ENCODE peak calls at places on chromosomes 5 and 9, in seven cellular contexts. One of them, this sample, is unnamed. For H3K9me3, the result is how much of the 10 kb centered on the place peaks cover.

GRCh38 chr5:96601811-96602244 is 60.3 kb upstream of the CAST start:
- DNase-seq in IMR-90: peak
- DNase-seq in sigmoid colon: no peak
- DNase-seq in HCT116: peak
- DNase-seq in ovary: no peak
- DNase-seq in A549: peak
- DNase-seq in transverse colon: peak
- DNase-seq in this sample: no peak

GRCh38 chr5:158466196-158466595 is 607.3 kb upstream of the CLINT1 start:
- DNase-seq in IMR-90: no peak
- DNase-seq in sigmoid colon: no peak
- DNase-seq in HCT116: no peak
- DNase-seq in ovary: no peak
- DNase-seq in A549: no peak
- DNase-seq in transverse colon: no peak
- DNase-seq in this sample: no peak

GRCh38 chr5:139658928-139659667 is 10.9 kb downstream of the CXXC5 start:
- DNase-seq in IMR-90: peak
- DNase-seq in sigmoid colon: no peak
- DNase-seq in HCT116: no peak
- DNase-seq in ovary: no peak
- DNase-seq in A549: peak
- DNase-seq in transverse colon: no peak
- DNase-seq in this sample: no peak

GRCh38 chr9:37948417-37948980 is 44.6 kb upstream of the SLC25A51 start:
- DNase-seq in IMR-90: no peak
- DNase-seq in sigmoid colon: no peak
- DNase-seq in HCT116: no peak
- DNase-seq in ovary: no peak
- DNase-seq in A549: no peak
- DNase-seq in transverse colon: no peak
- DNase-seq in this sample: no peak

GRCh38 chr9:127214421-127215265 is 49.9 kb upstream of the GARNL3 start:
- DNase-seq in IMR-90: peak
- DNase-seq in sigmoid colon: no peak
- DNase-seq in HCT116: peak
- DNase-seq in ovary: peak
- DNase-seq in A549: peak
- DNase-seq in transverse colon: peak
- DNase-seq in this sample: no peak

GRCh38 chr9:136728548-136729123 is 14.1 kb downstream of the LCN10 start:
- DNase-seq in IMR-90: peak
- DNase-seq in sigmoid colon: no peak
- DNase-seq in HCT116: no peak
- DNase-seq in ovary: peak
- DNase-seq in A549: peak
- DNase-seq in transverse colon: peak
- DNase-seq in this sample: no peak

GRCh38 chr9:106890621-106891020 is 27.7 kb downstream of the ZNF462 start:
- DNase-seq in IMR-90: no peak
- DNase-seq in sigmoid colon: no peak
- DNase-seq in HCT116: no peak
- DNase-seq in ovary: no peak
- DNase-seq in A549: no peak
- DNase-seq in transverse colon: no peak
- DNase-seq in this sample: no peak

GRCh38 chr5:91266184-91266705 is 116.9 kb downstream of the ARRDC3 start:
- DNase-seq in IMR-90: peak
- DNase-seq in sigmoid colon: no peak
- DNase-seq in HCT116: peak
- DNase-seq in ovary: no peak
- DNase-seq in A549: peak
- DNase-seq in transverse colon: no peak
- DNase-seq in this sample: no peak

GRCh38 chr5:133938932-133939331 is 29.5 kb downstream of the C5orf15 start:
- DNase-seq in IMR-90: no peak
- DNase-seq in sigmoid colon: no peak
- DNase-seq in HCT116: no peak
- DNase-seq in ovary: no peak
- DNase-seq in A549: no peak
- DNase-seq in transverse colon: no peak
- DNase-seq in this sample: no peak

GRCh38 chr9:4262735-4263141 is 37.1 kb downstream of the GLIS3 start:
- DNase-seq in IMR-90: peak
- DNase-seq in sigmoid colon: no peak
- DNase-seq in HCT116: peak
- DNase-seq in ovary: no peak
- DNase-seq in A549: peak
- DNase-seq in transverse colon: no peak
- DNase-seq in this sample: no peak

GRCh38 chr5:143593723-143594122 is 190.2 kb upstream of the NR3C1 start:
- DNase-seq in IMR-90: no peak
- DNase-seq in sigmoid colon: no peak
- DNase-seq in HCT116: no peak
- DNase-seq in ovary: no peak
- DNase-seq in A549: no peak
- DNase-seq in transverse colon: no peak
- DNase-seq in this sample: no peak

GRCh38 chr9:68802525-68803015 is 97.5 kb downstream of the PIP5K1B start:
- DNase-seq in IMR-90: no peak
- DNase-seq in sigmoid colon: no peak
- DNase-seq in HCT116: no peak
- DNase-seq in ovary: no peak
- DNase-seq in A549: no peak
- DNase-seq in transverse colon: peak
- DNase-seq in this sample: no peak

GRCh38 chr9:93267681-93268505 is 84.0 kb downstream of the WNK2 start:
- DNase-seq in IMR-90: no peak
- DNase-seq in sigmoid colon: peak
- DNase-seq in HCT116: no peak
- DNase-seq in ovary: peak
- DNase-seq in A549: no peak
- DNase-seq in transverse colon: no peak
- DNase-seq in this sample: no peak

GRCh38 chr9:100591139-100591538 is 13.3 kb downstream of the CAVIN4 start:
- DNase-seq in IMR-90: no peak
- DNase-seq in sigmoid colon: no peak
- DNase-seq in HCT116: no peak
- DNase-seq in ovary: no peak
- DNase-seq in A549: no peak
- DNase-seq in transverse colon: no peak
- DNase-seq in this sample: no peak
- H3K9me3 ChIP-seq in IMR-90: under half
- H3K9me3 ChIP-seq in sigmoid colon: under half
- H3K9me3 ChIP-seq in HCT116: under half
- H3K9me3 ChIP-seq in ovary: under half
- H3K9me3 ChIP-seq in A549: under half
- H3K9me3 ChIP-seq in transverse colon: under half
- H3K9me3 ChIP-seq in this sample: under half

DNA sequence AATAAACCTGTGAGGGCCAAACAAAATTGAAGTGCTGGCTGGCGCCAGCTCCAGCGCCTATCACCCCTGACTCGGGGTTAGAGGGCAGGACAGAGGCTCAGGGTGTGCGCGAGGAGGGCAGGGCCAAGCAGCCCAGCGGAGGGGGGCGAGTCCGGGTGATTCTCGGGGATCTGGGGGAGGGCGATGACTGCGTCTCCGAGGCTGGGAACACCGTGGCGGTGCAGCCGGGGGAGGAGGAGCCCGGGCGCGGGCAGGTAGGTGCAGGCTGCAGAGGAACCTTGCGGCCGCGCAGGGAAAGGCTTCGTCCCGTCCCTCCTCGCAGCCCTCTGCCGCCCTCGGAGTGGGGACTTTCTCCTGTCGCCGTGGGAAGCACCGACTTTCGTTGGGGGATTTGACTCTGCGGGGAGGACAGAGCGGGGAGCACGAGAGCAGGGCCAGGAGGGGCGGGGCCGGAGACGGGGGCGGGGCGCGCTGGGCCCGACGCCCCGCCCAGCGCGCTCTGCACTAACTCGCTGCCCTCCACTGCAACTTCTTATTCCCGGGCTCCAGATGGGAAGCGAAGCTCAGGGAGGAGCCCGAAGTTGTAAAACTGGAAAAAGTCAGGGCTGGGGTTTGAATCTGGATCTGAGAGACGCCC is 5.3 kb downstream of the RGS14 start:
- DNase-seq in IMR-90: no peak
- DNase-seq in sigmoid colon: peak
- DNase-seq in HCT116: no peak
- DNase-seq in ovary: peak
- DNase-seq in A549: peak
- DNase-seq in transverse colon: peak
- DNase-seq in this sample: no peak
- TF ChIP-seq POLR2A in IMR-90: no peak
- TF ChIP-seq POLR2A in sigmoid colon: no peak
- TF ChIP-seq POLR2A in HCT116: peak
- TF ChIP-seq POLR2A in ovary: no peak
- TF ChIP-seq POLR2A in A549: no peak
- TF ChIP-seq POLR2A in transverse colon: no peak
- TF ChIP-seq POLR2A in this sample: no peak

GRCh38 chr9:8431505-8431904 is 631.9 kb upstream of the DMAC1 start:
- DNase-seq in IMR-90: no peak
- DNase-seq in sigmoid colon: no peak
- DNase-seq in HCT116: no peak
- DNase-seq in ovary: no peak
- DNase-seq in A549: no peak
- DNase-seq in transverse colon: no peak
- DNase-seq in this sample: no peak
- H3K9me3 ChIP-seq in IMR-90: under half
- H3K9me3 ChIP-seq in sigmoid colon: under half
- H3K9me3 ChIP-seq in HCT116: under half
- H3K9me3 ChIP-seq in ovary: under half
- H3K9me3 ChIP-seq in A549: under half
- H3K9me3 ChIP-seq in transverse colon: under half
- H3K9me3 ChIP-seq in this sample: under half

DNA sequence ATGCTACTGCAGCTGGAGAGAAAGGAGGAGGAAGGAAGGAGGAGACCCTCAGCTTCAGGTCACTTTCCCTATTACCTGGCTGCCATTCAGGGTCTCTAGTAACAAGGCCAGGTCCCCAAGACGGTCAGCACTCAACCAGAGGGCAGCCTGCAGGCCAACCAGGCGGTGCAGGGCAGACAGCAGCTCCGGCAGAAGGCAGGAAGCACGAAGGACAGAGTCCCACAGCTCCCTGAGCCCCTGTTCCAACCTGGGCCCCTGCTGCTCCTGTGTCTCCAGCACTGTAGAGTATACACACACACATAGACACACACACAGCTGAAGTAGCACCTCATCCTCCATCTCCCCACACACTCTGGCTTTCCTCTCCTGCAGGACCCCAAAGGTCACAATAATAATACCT is 1.7 kb downstream of the FANCG start:
- DNase-seq in IMR-90: no peak
- DNase-seq in sigmoid colon: no peak
- DNase-seq in HCT116: no peak
- DNase-seq in ovary: no peak
- DNase-seq in A549: no peak
- DNase-seq in transverse colon: no peak
- DNase-seq in this sample: no peak
- TF ChIP-seq POLR2A in IMR-90: no peak
- TF ChIP-seq POLR2A in sigmoid colon: no peak
- TF ChIP-seq POLR2A in HCT116: no peak
- TF ChIP-seq POLR2A in ovary: no peak
- TF ChIP-seq POLR2A in A549: no peak
- TF ChIP-seq POLR2A in transverse colon: no peak
- TF ChIP-seq POLR2A in this sample: no peak

GRCh38 chr9:96818535-96818934 is 35.8 kb downstream of the ZNF782 start:
- DNase-seq in IMR-90: no peak
- DNase-seq in sigmoid colon: no peak
- DNase-seq in HCT116: no peak
- DNase-seq in ovary: no peak
- DNase-seq in A549: peak
- DNase-seq in transverse colon: no peak
- DNase-seq in this sample: no peak
- H3K9me3 ChIP-seq in IMR-90: under half
- H3K9me3 ChIP-seq in sigmoid colon: half or more
- H3K9me3 ChIP-seq in HCT116: half or more
- H3K9me3 ChIP-seq in ovary: under half
- H3K9me3 ChIP-seq in A549: half or more
- H3K9me3 ChIP-seq in transverse colon: half or more
- H3K9me3 ChIP-seq in this sample: half or more

GRCh38 chr5:172731286-172732073 is 39.5 kb downstream of the DUSP1 start:
- DNase-seq in IMR-90: no peak
- DNase-seq in sigmoid colon: no peak
- DNase-seq in HCT116: peak
- DNase-seq in ovary: no peak
- DNase-seq in A549: peak
- DNase-seq in transverse colon: no peak
- DNase-seq in this sample: no peak

GRCh38 chr5:172730222-172730621 is 40.8 kb downstream of the DUSP1 start:
- DNase-seq in IMR-90: no peak
- DNase-seq in sigmoid colon: peak
- DNase-seq in HCT116: no peak
- DNase-seq in ovary: no peak
- DNase-seq in A549: no peak
- DNase-seq in transverse colon: no peak
- DNase-seq in this sample: no peak

GRCh38 chr5:172733179-172733973 is 37.6 kb downstream of the DUSP1 start:
- DNase-seq in IMR-90: peak
- DNase-seq in sigmoid colon: peak
- DNase-seq in HCT116: no peak
- DNase-seq in ovary: peak
- DNase-seq in A549: no peak
- DNase-seq in transverse colon: peak
- DNase-seq in this sample: peak

GRCh38 chr5:172733974-172734346 is 37.0 kb downstream of the DUSP1 start:
- DNase-seq in IMR-90: no peak
- DNase-seq in sigmoid colon: no peak
- DNase-seq in HCT116: no peak
- DNase-seq in ovary: no peak
- DNase-seq in A549: no peak
- DNase-seq in transverse colon: no peak
- DNase-seq in this sample: no peak

GRCh38 chr5:172732201-172732865 is 38.7 kb downstream of the DUSP1 start:
- DNase-seq in IMR-90: no peak
- DNase-seq in sigmoid colon: no peak
- DNase-seq in HCT116: no peak
- DNase-seq in ovary: peak
- DNase-seq in A549: no peak
- DNase-seq in transverse colon: no peak
- DNase-seq in this sample: no peak
- TF ChIP-seq POLR2A in IMR-90: no peak
- TF ChIP-seq POLR2A in sigmoid colon: no peak
- TF ChIP-seq POLR2A in HCT116: no peak
- TF ChIP-seq POLR2A in ovary: no peak
- TF ChIP-seq POLR2A in A549: no peak
- TF ChIP-seq POLR2A in transverse colon: no peak
- TF ChIP-seq POLR2A in this sample: no peak

GRCh38 chr5:141245250-141245717 is at the start of gene PCDHB15:
- DNase-seq in IMR-90: no peak
- DNase-seq in sigmoid colon: no peak
- DNase-seq in HCT116: no peak
- DNase-seq in ovary: peak
- DNase-seq in A549: peak
- DNase-seq in transverse colon: peak
- DNase-seq in this sample: no peak
- H3K9me3 ChIP-seq in IMR-90: under half
- H3K9me3 ChIP-seq in sigmoid colon: under half
- H3K9me3 ChIP-seq in HCT116: under half
- H3K9me3 ChIP-seq in ovary: half or more
- H3K9me3 ChIP-seq in A549: under half
- H3K9me3 ChIP-seq in transverse colon: half or more
- H3K9me3 ChIP-seq in this sample: half or more